ENCODE peak calls at places on chromosomes 2 and 18, in nine cellular contexts. D, W, G, C, H, F, B, S and I are unnamed samples.

GRCh38 chr18:10519366-10519765 is 6.5 kb upstream of the NAPG start:
- DNase-seq in D (no peak), W (no peak), G (no peak), C (no peak), H (no peak), F (no peak), B (peak; percentile 87), S (no peak), I (no peak)

GRCh38 chr2:26251893-26252292 is 7.2 kb downstream of the HADHB start:
- DNase-seq in D (no peak), W (no peak), G (no peak), C (no peak), H (peak; percentile 86), F (no peak), B (no peak), S (no peak), I (no peak)

GRCh38 chr18:28075501-28075900 is 101.4 kb downstream of the CDH2 start:
- DNase-seq in D (peak; percentile 31), W (no peak), G (no peak), C (no peak), H (no peak), F (no peak), B (peak; percentile 70), S (no peak), I (no peak)

GRCh38 chr2:119426801-119427395 is 4.8 kb upstream of the TMEM37 start:
- DNase-seq in D (peak; percentile 68), W (no peak), G (no peak), C (no peak), H (no peak), F (no peak), B (no peak), S (no peak), I (no peak)

GRCh38 chr2:220857371-220857770 is 714.7 kb downstream of the EPHA4 start:
- DNase-seq in D (no peak), W (no peak), G (no peak), C (no peak), H (no peak), F (no peak), B (no peak), S (no peak), I (peak; percentile 24)

GRCh38 chr2:192487636-192488035 is 292.9 kb upstream of the TMEFF2 start:
- DNase-seq in D (no peak), W (no peak), G (no peak), C (no peak), H (no peak), F (no peak), B (no peak), S (no peak), I (no peak)

GRCh38 chr2:134465706-134466105 is 211.8 kb downstream of the MGAT5 start:
- DNase-seq in D (no peak), W (no peak), G (no peak), C (no peak), H (no peak), F (no peak), B (no peak), S (no peak), I (no peak)

GRCh38 chr2:12456293-12457151 is 260.2 kb upstream of the TRIB2 start:
- DNase-seq in D (peak; percentile 95), W (peak; percentile 23), G (peak; percentile 62), C (no peak), H (peak; percentile 95), F (no peak), B (peak; percentile 96), S (no peak), I (no peak)

GRCh38 chr2:49261021-49261538 is 106.8 kb upstream of the FSHR start:
- DNase-seq in D (no peak), W (no peak), G (no peak), C (no peak), H (no peak), F (peak; percentile 3), B (no peak), S (no peak), I (no peak)

GRCh38 chr2:190431907-190432306 is 23.8 kb downstream of the MFSD6 start:
- DNase-seq in D (no peak), W (no peak), G (no peak), C (no peak), H (no peak), F (no peak), B (peak; percentile 19), S (no peak), I (no peak)

GRCh38 chr2:230690439-230690838 is 22.2 kb upstream of the CAB39 start:
- DNase-seq in D (no peak), W (no peak), G (no peak), C (no peak), H (peak; percentile 44), F (no peak), B (peak; percentile 33), S (no peak), I (no peak)

GRCh38 chr2:10063566-10063965 is 16.6 kb downstream of the CYS1 start:
- DNase-seq in D (no peak), W (no peak), G (no peak), C (no peak), H (no peak), F (no peak), B (no peak), S (no peak), I (no peak)

GRCh38 chr2:23430263-23430662 is 45.3 kb downstream of the KLHL29 start:
- DNase-seq in D (no peak), W (no peak), G (no peak), C (no peak), H (peak; percentile 5), F (no peak), B (peak; percentile 86), S (no peak), I (no peak)

GRCh38 chr2:204860249-204860648 is 315.0 kb downstream of the PARD3B start:
- DNase-seq in D (no peak), W (no peak), G (no peak), C (no peak), H (no peak), F (no peak), B (no peak), S (no peak), I (peak; percentile 56)

GRCh38 chr2:231541605-231542509 is 11.6 kb upstream of the NMUR1 start:
- DNase-seq in D (no peak), W (no peak), G (no peak), C (no peak), H (no peak), F (no peak), B (peak; percentile 29), S (no peak), I (peak; percentile 34)

GRCh38 chr2:32418777-32419176 is 62.0 kb downstream of the BIRC6 start:
- DNase-seq in D (no peak), W (no peak), G (no peak), C (no peak), H (no peak), F (no peak), B (peak; percentile 82), S (no peak), I (no peak)

GRCh38 chr18:63205791-63206252 is 113.7 kb downstream of the BCL2 start:
- DNase-seq in D (no peak), W (no peak), G (no peak), C (no peak), H (no peak), F (no peak), B (no peak), S (no peak), I (no peak)

GRCh38 chr18:12014976-12015696 is 33.8 kb downstream of the IMPA2 start:
- DNase-seq in D (no peak), W (no peak), G (no peak), C (peak; percentile 64), H (no peak), F (no peak), B (no peak), S (no peak), I (no peak)

GRCh38 chr2:96097951-96098823 is 18.2 kb downstream of the ADRA2B start:
- DNase-seq in D (no peak), W (no peak), G (no peak), C (no peak), H (peak; percentile 63), F (no peak), B (no peak), S (no peak), I (no peak)

GRCh38 chr2:167607211-167607610 is 640.2 kb downstream of the STK39 start:
- DNase-seq in D (no peak), W (no peak), G (no peak), C (no peak), H (no peak), F (no peak), B (no peak), S (no peak), I (no peak)

GRCh38 chr2:235235977-235236767 is 257.7 kb upstream of the AGAP1 start:
- DNase-seq in D (no peak), W (no peak), G (no peak), C (no peak), H (no peak), F (no peak), B (no peak), S (no peak), I (no peak)

GRCh38 chr2:58633576-58634365 is 392.6 kb upstream of the FANCL start:
- DNase-seq in D (peak; percentile 14), W (no peak), G (no peak), C (no peak), H (no peak), F (no peak), B (peak; percentile 46), S (no peak), I (no peak)

GRCh38 chr2:119947535-119947934 is 65.3 kb upstream of the EPB41L5 start:
- DNase-seq in D (no peak), W (no peak), G (no peak), C (no peak), H (no peak), F (no peak), B (no peak), S (no peak), I (no peak)

GRCh38 chr18:24600076-24600654 is 139.7 kb downstream of the HRH4 start:
- DNase-seq in D (peak; percentile 40), W (no peak), G (no peak), C (no peak), H (no peak), F (peak; percentile 72), B (peak; percentile 60), S (peak; percentile 43), I (peak; percentile 16)